ENCODE peak calls at places on chromosomes 11 and 22, in ten cellular contexts. E, C, W, Z, Q, V, G, O, X and R are unnamed samples. For H3K9me3 and H3K4me1, the result is how much of the 10 kb centered on the place peaks cover.

GRCh38 chr11:74783241-74783871 is 34.7 kb downstream of the RNF169 start:
- DNase-seq in E (no peak), C (no peak), W (peak), Z (no peak), Q (no peak), V (no peak), G (no peak), O (peak), X (no peak), R (no peak)

GRCh38 chr22:20080776-20081654 is 974 bp downstream of the DGCR8 start:
- DNase-seq in E (peak), C (peak), W (peak), Z (peak), Q (no peak), V (no peak), G (peak), O (peak), X (no peak), R (peak)

GRCh38 chr11:47973173-47973572 is 7.2 kb upstream of the PTPRJ start:
- DNase-seq in E (no peak), C (no peak), W (no peak), Z (no peak), Q (no peak), V (no peak), G (no peak), O (no peak), X (no peak), R (no peak)

GRCh38 chr11:69518081-69518950 is 36.9 kb downstream of the LINC01488 start:
- DNase-seq in E (no peak), C (no peak), W (no peak), Z (peak), Q (no peak), V (no peak), G (no peak), O (peak), X (no peak), R (no peak)

GRCh38 chr11:12410006-12410728 is 32.8 kb downstream of the PARVA start:
- DNase-seq in E (no peak), C (no peak), W (peak), Z (no peak), Q (peak), V (no peak), G (no peak), O (peak), X (no peak), R (no peak)

GRCh38 chr11:76835928-76836612 is 24.6 kb upstream of the ACER3 start:
- DNase-seq in E (peak), C (no peak), W (peak), Z (no peak), Q (peak), V (no peak), G (peak), O (peak), X (no peak), R (peak)

GRCh38 chr11:130609121-130610035 is 160.9 kb downstream of the ADAMTS15 start:
- DNase-seq in E (peak), C (no peak), W (peak), Z (no peak), Q (peak), V (no peak), G (peak), O (peak), X (no peak), R (peak)

GRCh38 chr22:35008213-35008612 is 57.7 kb upstream of the ISX start:
- DNase-seq in E (no peak), C (no peak), W (no peak), Z (no peak), Q (no peak), V (no peak), G (no peak), O (no peak), X (no peak), R (no peak)

GRCh38 chr11:19812096-19812495 is 99.5 kb downstream of the NAV2 start:
- DNase-seq in E (no peak), C (no peak), W (no peak), Z (no peak), Q (no peak), V (no peak), G (no peak), O (no peak), X (no peak), R (no peak)

GRCh38 chr11:10941429-10941828 is 83.6 kb upstream of the ZBED5 start:
- DNase-seq in E (no peak), C (no peak), W (no peak), Z (no peak), Q (no peak), V (no peak), G (no peak), O (no peak), X (no peak), R (no peak)

GRCh38 chr22:27795053-27795452 is 6.5 kb downstream of the MN1 start:
- DNase-seq in E (no peak), C (no peak), W (no peak), Z (no peak), Q (no peak), V (no peak), G (no peak), O (no peak), X (no peak), R (peak)

GRCh38 chr11:5277807-5278206 is 8.1 kb upstream of the HBE1 start:
- DNase-seq in E (no peak), C (no peak), W (no peak), Z (no peak), Q (no peak), V (no peak), G (no peak), O (no peak), X (no peak), R (no peak)

GRCh38 chr11:113839842-113840241 is 35.5 kb downstream of the USP28 start:
- DNase-seq in E (no peak), C (no peak), W (no peak), Z (peak), Q (no peak), V (no peak), G (no peak), O (no peak), X (no peak), R (no peak)

GRCh38 chr11:29623144-29623722 is 393.6 kb downstream of the KCNA4 start:
- DNase-seq in E (no peak), C (peak), W (no peak), Z (no peak), Q (no peak), V (no peak), G (no peak), O (no peak), X (no peak), R (no peak)

GRCh38 chr11:82523141-82523540 is 210.5 kb downstream of the FAM181B start:
- DNase-seq in E (no peak), C (peak), W (no peak), Z (no peak), Q (no peak), V (no peak), G (no peak), O (no peak), X (no peak), R (peak)

GRCh38 chr11:8239536-8240228 is 24.0 kb downstream of the LMO1 start:
- DNase-seq in E (no peak), C (no peak), W (no peak), Z (no peak), Q (no peak), V (no peak), G (no peak), O (no peak), X (no peak), R (no peak)

GRCh38 chr11:74989269-74989655 is 529 bp downstream of the NEU3 start:
- DNase-seq in E (no peak), C (no peak), W (no peak), Z (no peak), Q (no peak), V (no peak), G (peak), O (no peak), X (no peak), R (no peak)

GRCh38 chr11:3745161-3745560 is 52.2 kb downstream of the NUP98 start:
- DNase-seq in E (no peak), C (no peak), W (no peak), Z (no peak), Q (no peak), V (no peak), G (no peak), O (no peak), X (no peak), R (no peak)

GRCh38 chr11:2366271-2366670 is 10.8 kb upstream of the CD81 start:
- DNase-seq in E (no peak), C (no peak), W (no peak), Z (no peak), Q (no peak), V (no peak), G (no peak), O (peak), X (no peak), R (peak)

GRCh38 chr22:17698948-17699347 is 60.4 kb downstream of the BCL2L13 start:
- DNase-seq in E (no peak), C (no peak), W (no peak), Z (no peak), Q (no peak), V (no peak), G (no peak), O (no peak), X (no peak), R (no peak)

GRCh38 chr22:43343262-43343988 is at the start of gene SCUBE1:
- DNase-seq in E (peak), C (peak), W (peak), Z (peak), Q (no peak), V (peak), G (peak), O (peak), X (no peak), R (peak)

GRCh38 chr11:44658451-44658850 is 68.3 kb upstream of the TSPAN18 start:
- DNase-seq in E (no peak), C (no peak), W (peak), Z (no peak), Q (no peak), V (no peak), G (no peak), O (peak), X (no peak), R (no peak)

GRCh38 chr22:39593061-39593930 is 22.7 kb downstream of the CACNA1I start:
- DNase-seq in E (no peak), C (no peak), W (peak), Z (no peak), Q (no peak), V (no peak), G (no peak), O (no peak), X (no peak), R (no peak)

GRCh38 chr11:2924381-2924780 is 4.8 kb downstream of the PHLDA2 start:
- DNase-seq in E (peak), C (no peak), W (no peak), Z (no peak), Q (no peak), V (no peak), G (peak), O (no peak), X (no peak), R (no peak)

GRCh38 chr11:3111919-3112690 is 53.0 kb downstream of the OSBPL5 start:
- DNase-seq in E (no peak), C (no peak), W (peak), Z (no peak), Q (no peak), V (no peak), G (no peak), O (peak), X (no peak), R (no peak)

GRCh38 chr11:67648796-67649613 is 1.5 kb downstream of the ACY3 start:
- DNase-seq in E (no peak), C (no peak), W (no peak), Z (peak), Q (no peak), V (no peak), G (no peak), O (no peak), X (no peak), R (no peak)

GRCh38 chr22:20550851-20551744 is 43.7 kb downstream of the MED15 start:
- DNase-seq in E (no peak), C (no peak), W (peak), Z (peak), Q (peak), V (peak), G (no peak), O (peak), X (no peak), R (peak)

GRCh38 chr22:49540084-49540483 is 287.6 kb downstream of the BRD1 start:
- DNase-seq in E (peak), C (no peak), W (no peak), Z (peak), Q (no peak), V (no peak), G (no peak), O (no peak), X (no peak), R (no peak)

GRCh38 chr11:96331556-96332168 is 11.3 kb downstream of the MAML2 start:
- DNase-seq in E (no peak), C (no peak), W (no peak), Z (no peak), Q (no peak), V (no peak), G (no peak), O (no peak), X (no peak), R (peak)

GRCh38 chr11:122979815-122980656 is 1.6 kb downstream of the BSX start:
- DNase-seq in E (no peak), C (peak), W (no peak), Z (no peak), Q (no peak), V (no peak), G (no peak), O (no peak), X (no peak), R (no peak)

GRCh38 chr11:87895021-87895420 is 280.2 kb downstream of the RAB38 start:
- DNase-seq in E (no peak), C (no peak), W (no peak), Z (no peak), Q (no peak), V (no peak), G (no peak), O (no peak), X (no peak), R (no peak)

GRCh38 chr11:10386361-10386760 is 68.7 kb upstream of the AMPD3 start:
- DNase-seq in E (no peak), C (no peak), W (no peak), Z (no peak), Q (no peak), V (no peak), G (no peak), O (no peak), X (no peak), R (no peak)

GRCh38 chr11:46554205-46555162 is 39.3 kb downstream of the AMBRA1 start:
- DNase-seq in E (no peak), C (no peak), W (peak), Z (no peak), Q (peak), V (no peak), G (no peak), O (peak), X (peak), R (no peak)

GRCh38 chr11:61010466-61011238 is 39.2 kb downstream of the CD6 start:
- DNase-seq in E (no peak), C (no peak), W (no peak), Z (peak), Q (no peak), V (no peak), G (no peak), O (no peak), X (no peak), R (no peak)

GRCh38 chr11:61008971-61009370 is 37.5 kb downstream of the CD6 start:
- DNase-seq in E (no peak), C (no peak), W (no peak), Z (no peak), Q (no peak), V (no peak), G (no peak), O (no peak), X (no peak), R (no peak)

GRCh38 chr11:61009392-61010275 is 38.2 kb downstream of the CD6 start:
- DNase-seq in E (no peak), C (no peak), W (no peak), Z (peak), Q (no peak), V (no peak), G (no peak), O (no peak), X (no peak), R (no peak)

GRCh38 chr11:61007383-61007970 is 36.0 kb downstream of the CD6 start:
- DNase-seq in E (peak), C (no peak), W (no peak), Z (no peak), Q (no peak), V (no peak), G (peak), O (no peak), X (no peak), R (no peak)

GRCh38 chr11:61007971-61008896 is 36.8 kb downstream of the CD6 start:
- DNase-seq in E (peak), C (peak), W (no peak), Z (no peak), Q (no peak), V (no peak), G (peak), O (no peak), X (no peak), R (no peak)
- H3K4me3 ChIP-seq in E (no peak), C (no peak), W (peak), Z (peak), Q (peak), V (no peak), G (peak), O (peak), X (no peak), R (peak)

DNA sequence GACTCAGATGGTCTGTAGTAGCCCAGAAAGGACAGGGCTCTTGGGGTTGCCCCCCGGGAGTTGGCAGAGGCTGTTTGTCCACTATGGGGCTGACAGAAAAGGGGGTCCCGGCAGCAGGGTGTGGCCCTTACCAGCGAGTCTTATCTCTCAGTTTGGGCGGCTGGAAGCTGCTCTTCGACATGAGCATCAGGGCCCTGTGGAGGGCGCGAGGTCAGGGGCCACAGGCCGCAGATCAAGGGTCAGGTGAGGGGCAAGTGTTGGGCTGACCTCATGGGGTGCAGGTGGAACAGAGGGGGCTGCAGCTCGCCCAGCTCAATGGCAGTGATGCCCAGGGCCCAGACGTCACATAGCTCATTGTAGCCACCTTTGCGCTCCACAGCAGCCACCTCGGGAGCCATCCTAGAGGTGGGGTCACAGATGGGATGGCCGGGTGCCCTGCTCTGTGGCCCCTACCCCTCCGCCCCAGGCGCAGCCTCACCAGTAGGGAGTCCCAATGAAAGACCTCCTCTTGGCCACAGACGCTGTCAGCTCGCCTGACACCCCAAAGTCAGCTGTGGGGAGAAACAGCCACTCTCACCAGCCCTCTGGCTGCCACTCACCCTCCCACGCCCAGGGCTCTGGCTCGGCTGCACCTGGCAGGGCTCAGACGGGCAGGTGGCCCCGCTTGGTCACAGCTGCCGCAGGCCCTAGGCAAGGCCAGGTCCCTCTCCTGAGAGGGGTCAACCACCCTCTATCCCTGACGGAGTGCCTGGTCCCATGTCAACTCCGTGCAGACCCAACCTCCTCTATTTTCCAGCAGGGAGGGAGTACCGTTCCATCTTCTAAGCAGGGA is 2.2 kb downstream of the MAP4K2 start:
- DNase-seq in E (no peak), C (no peak), W (no peak), Z (peak), Q (no peak), V (no peak), G (no peak), O (no peak), X (no peak), R (no peak)
- H3K9me3 ChIP-seq in E (under half), C (under half), W (under half), Z (under half), Q (under half), V (under half), G (under half), O (under half), X (under half), R (under half)

GRCh38 chr11:43359432-43359818 is 705 bp downstream of the TTC17 start:
- DNase-seq in E (no peak), C (peak), W (peak), Z (no peak), Q (no peak), V (no peak), G (no peak), O (peak), X (no peak), R (no peak)
- H3K4me1 ChIP-seq in E (under half), C (under half), W (under half), Z (under half), Q (under half), V (under half), G (under half), O (under half), X (under half), R (under half)

GRCh38 chr22:37804502-37804885 is 3.2 kb upstream of the GCAT start:
- DNase-seq in E (no peak), C (no peak), W (no peak), Z (no peak), Q (no peak), V (no peak), G (peak), O (no peak), X (no peak), R (no peak)

GRCh38 chr22:37806409-37807338 is 1.1 kb upstream of the GCAT start:
- DNase-seq in E (peak), C (no peak), W (peak), Z (no peak), Q (peak), V (no peak), G (peak), O (peak), X (no peak), R (no peak)

GRCh38 chr22:37807410-37808293 is at the start of gene GCAT:
- DNase-seq in E (peak), C (peak), W (peak), Z (peak), Q (peak), V (peak), G (peak), O (peak), X (peak), R (peak)

GRCh38 chr22:37804886-37805857 is 2.6 kb upstream of the GCAT start:
- DNase-seq in E (peak), C (no peak), W (peak), Z (peak), Q (peak), V (peak), G (peak), O (peak), X (no peak), R (peak)

GRCh38 chr22:37805878-37806277 is 1.9 kb upstream of the GCAT start:
- DNase-seq in E (no peak), C (no peak), W (no peak), Z (no peak), Q (no peak), V (no peak), G (no peak), O (no peak), X (no peak), R (no peak)
- H3K4me3 ChIP-seq in E (peak), C (peak), W (peak), Z (peak), Q (peak), V (peak), G (peak), O (peak), X (peak), R (peak)

DNA sequence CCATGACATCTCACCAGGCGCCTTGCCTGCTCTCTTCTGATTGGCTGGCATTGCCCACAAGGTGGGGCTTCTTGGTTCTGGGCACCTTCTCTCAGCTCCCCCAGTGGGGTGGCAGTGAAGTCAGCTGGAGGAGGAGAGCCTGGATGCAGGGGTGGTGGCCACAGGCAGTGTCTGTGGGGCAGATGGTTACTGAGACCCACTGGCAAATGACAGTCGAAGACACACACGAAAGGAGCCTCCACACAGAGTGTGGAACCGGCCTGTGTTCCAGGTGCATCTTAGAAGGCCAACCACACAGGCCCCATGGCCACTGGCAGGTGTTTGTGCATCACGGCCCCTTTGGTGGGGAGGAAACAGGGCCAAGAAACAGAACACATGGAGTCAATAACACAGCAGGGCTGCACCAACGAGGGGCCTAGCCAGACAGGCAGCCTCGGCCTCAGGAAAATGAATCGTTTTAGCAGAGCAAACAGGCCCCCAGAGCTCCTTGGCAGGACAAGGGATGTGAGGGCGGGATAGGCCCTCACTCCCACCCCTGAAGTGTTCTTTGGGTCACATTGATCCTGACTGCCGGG is 683.4 kb downstream of the TBC1D22A start:
- DNase-seq in E (no peak), C (no peak), W (no peak), Z (no peak), Q (no peak), V (no peak), G (no peak), O (no peak), X (no peak), R (no peak)
- H3K9me3 ChIP-seq in E (under half), C (under half), W (under half), Z (under half), Q (under half), V (under half), G (under half), O (under half), X (under half), R (under half)

DNA sequence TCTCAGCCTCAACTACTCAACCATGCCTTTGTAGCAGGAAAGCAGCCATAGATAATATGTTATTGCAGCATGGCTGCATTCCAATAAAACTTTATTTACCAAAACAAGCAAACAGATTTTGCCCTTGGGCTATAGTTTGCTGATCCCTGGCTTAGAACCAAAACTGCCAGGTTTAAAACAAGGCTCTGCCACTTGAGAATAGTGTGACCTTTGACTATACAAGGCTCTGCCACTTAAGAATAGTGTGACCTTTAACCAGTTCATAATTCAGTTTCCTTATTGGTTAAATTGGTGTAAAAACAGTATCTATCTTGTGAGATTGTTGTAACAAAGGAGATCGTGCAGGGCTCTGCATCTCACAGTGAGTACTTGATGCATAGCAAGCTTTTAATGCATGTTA is 217.3 kb upstream of the MTNR1B start:
- DNase-seq in E (no peak), C (no peak), W (no peak), Z (no peak), Q (no peak), V (no peak), G (no peak), O (no peak), X (no peak), R (no peak)
- H3K4me1 ChIP-seq in E (under half), C (under half), W (under half), Z (under half), Q (under half), V (under half), G (under half), O (under half), X (under half), R (under half)